ENCODE peak calls at places on chromosomes 1 and 21, in six cellular contexts. Y, R, F, G, O and P are unnamed samples.

GRCh38 chr1:201299968-201300367 is 16.7 kb downstream of the PKP1 start:
- DNase-seq in F (no peak), R (peak; percentile 77), O (no peak), Y (no peak), G (no peak), P (peak; percentile 28)

GRCh38 chr1:31798433-31799195 is 17.2 kb downstream of the SPOCD1 start:
- DNase-seq in G (no peak), O (peak; percentile 65), F (no peak), Y (peak; percentile 79), R (peak; percentile 56), P (no peak)

GRCh38 chr1:244102471-244102870 is 51.4 kb downstream of the ZBTB18 start:
- DNase-seq in Y (no peak), G (no peak), R (no peak), O (no peak), F (no peak), P (no peak)

GRCh38 chr1:177975588-177976495 is 6.0 kb upstream of the SEC16B start:
- DNase-seq in Y (no peak), G (no peak), R (no peak), F (no peak), O (no peak), P (no peak)

GRCh38 chr1:240691521-240692338 is 79.8 kb upstream of the GREM2 start:
- DNase-seq in G (no peak), Y (peak; percentile 79), F (no peak), O (no peak), R (peak; percentile 38), P (peak; percentile 4)

GRCh38 chr1:153550398-153550758 is 1.3 kb upstream of the S100A3 start:
- DNase-seq in G (no peak), O (no peak), F (no peak), R (no peak), Y (no peak), P (no peak)

GRCh38 chr21:45420061-45420521 is 15.1 kb downstream of the COL18A1 start:
- DNase-seq in O (peak; percentile 88), Y (no peak), F (no peak), G (peak; percentile 71), R (no peak), P (peak; percentile 66)

GRCh38 chr1:111878649-111879048 is 110.8 kb downstream of the KCND3 start:
- DNase-seq in O (no peak), G (no peak), F (no peak), R (no peak), Y (no peak), P (no peak)

GRCh38 chr1:81023187-81023724 is 777.5 kb upstream of the ADGRL2 start:
- DNase-seq in G (no peak), R (no peak), F (no peak), O (no peak), Y (no peak), P (no peak)

GRCh38 chr1:216521477-216521876 is 98.2 kb upstream of the USH2A start:
- DNase-seq in Y (no peak), F (no peak), R (no peak), G (no peak), O (no peak), P (no peak)

GRCh38 chr1:183039330-183039729 is 16.1 kb downstream of the LAMC1 start:
- DNase-seq in R (no peak), Y (no peak), O (no peak), F (no peak), G (no peak), P (no peak)

GRCh38 chr1:53392460-53392859 is 64.6 kb upstream of the LRP8 start:
- DNase-seq in F (no peak), R (no peak), G (no peak), Y (peak; percentile 91), O (no peak), P (no peak)

GRCh38 chr21:36922861-36923260 is 43.6 kb downstream of the HLCS start:
- DNase-seq in O (no peak), F (no peak), G (no peak), Y (no peak), R (no peak), P (no peak)

GRCh38 chr1:56844709-56845108 is 9.9 kb upstream of the C8A start:
- DNase-seq in O (no peak), F (no peak), Y (no peak), G (no peak), R (no peak), P (no peak)

GRCh38 chr1:16022393-16022792 is 557 bp downstream of the CLCNKA start:
- DNase-seq in Y (no peak), O (no peak), F (no peak), G (peak; percentile 22), R (no peak), P (no peak)

GRCh38 chr1:201212056-201212455 is 21.4 kb downstream of the IGFN1 start:
- DNase-seq in R (no peak), Y (peak; percentile 8), G (no peak), O (peak; percentile 50), F (no peak), P (no peak)

GRCh38 chr1:161730050-161730564 is 8.8 kb downstream of the FCRLB start:
- DNase-seq in G (no peak), R (peak; percentile 27), O (no peak), F (no peak), Y (no peak), P (no peak)

GRCh38 chr1:39378377-39378776 is 113.1 kb upstream of the BMP8A start:
- DNase-seq in G (no peak), O (no peak), Y (peak; percentile 23), F (no peak), R (peak; percentile 74), P (no peak)

GRCh38 chr1:23283660-23284602 is 60.2 kb downstream of the HNRNPR start:
- DNase-seq in Y (no peak), R (no peak), O (no peak), G (no peak), F (no peak), P (no peak)

GRCh38 chr1:155168456-155169210 is 4.5 kb downstream of the KRTCAP2 start:
- DNase-seq in O (peak; percentile 9), Y (peak; percentile 14), R (no peak), G (no peak), F (no peak), P (no peak)

GRCh38 chr21:27423906-27424595 is 457.2 kb upstream of the ADAMTS5 start:
- DNase-seq in G (no peak), R (peak; percentile 8), Y (no peak), F (no peak), O (no peak), P (no peak)

GRCh38 chr1:156356262-156356874 is 12.6 kb upstream of the RHBG start:
- DNase-seq in G (no peak), R (no peak), Y (no peak), F (no peak), O (no peak), P (no peak)

GRCh38 chr1:205970486-205970885 is 27.2 kb upstream of the SLC26A9 start:
- DNase-seq in O (no peak), Y (no peak), F (no peak), G (no peak), R (no peak), P (no peak)

GRCh38 chr1:29431138-29431537 is 194.8 kb downstream of the PTPRU start:
- DNase-seq in Y (no peak), O (peak; percentile 9), R (no peak), F (no peak), G (no peak), P (no peak)

GRCh38 chr1:182338806-182339370 is 52.7 kb downstream of the GLUL start:
- DNase-seq in R (no peak), O (no peak), F (no peak), G (no peak), Y (peak; percentile 51), P (no peak)

GRCh38 chr21:43333301-43334062 is 93.4 kb downstream of the SIK1 start:
- DNase-seq in O (no peak), F (no peak), R (peak; percentile 61), Y (no peak), G (peak; percentile 79), P (peak; percentile 31)

GRCh38 chr1:25550155-25550506 is 6.7 kb downstream of the LDLRAP1 start:
- DNase-seq in G (no peak), Y (no peak), O (no peak), R (no peak), F (no peak), P (no peak)

GRCh38 chr1:177772621-177773020 is 197.2 kb downstream of the SEC16B start:
- DNase-seq in R (no peak), G (no peak), Y (no peak), F (no peak), O (no peak), P (no peak)

GRCh38 chr1:41358152-41358937 is 2.9 kb upstream of the FOXO6 start:
- DNase-seq in G (peak; percentile 78), Y (peak; percentile 53), R (no peak), O (peak; percentile 70), F (no peak), P (peak; percentile 72)

GRCh38 chr1:31476891-31477846 is 64.2 kb downstream of the SERINC2 start:
- DNase-seq in O (no peak), Y (peak; percentile 46), R (peak; percentile 16), F (no peak), G (peak; percentile 40), P (no peak)

GRCh38 chr1:166080965-166081870 is 85.6 kb downstream of the FAM78B start:
- DNase-seq in O (no peak), Y (no peak), R (no peak), G (no peak), F (no peak), P (peak; percentile 55)

GRCh38 chr1:46333300-46334029 is 7.1 kb upstream of the NSUN4 start:
- DNase-seq in G (no peak), R (peak; percentile 51), Y (peak; percentile 66), F (no peak), O (no peak), P (no peak)